ENCODE peak calls at places on chromosomes 11 and 22, in six cellular contexts. G, R, I, M, J and Y are unnamed samples.

GRCh38 chr11:69232821-69233760 is 60.9 kb upstream of the MYEOV start:
- DNase-seq in G (no peak), R (no peak), I (no peak), M (no peak), J (no peak), Y (no peak)

GRCh38 chr11:124812876-124813275 is 12.7 kb upstream of the MSANTD2 start:
- DNase-seq in G (no peak), R (no peak), I (no peak), M (no peak), J (no peak), Y (no peak)

GRCh38 chr11:36449566-36450390 is 60.3 kb downstream of the TRAF6 start:
- DNase-seq in G (no peak), R (no peak), I (no peak), M (no peak), J (peak), Y (no peak)

GRCh38 chr11:124896071-124896750 is 1.5 kb downstream of the ROBO4 start:
- DNase-seq in G (no peak), R (no peak), I (no peak), M (peak), J (no peak), Y (no peak)

GRCh38 chr11:122215244-122215992 is 99.4 kb upstream of the BLID start:
- DNase-seq in G (peak), R (peak), I (peak), M (peak), J (peak), Y (peak)

GRCh38 chr11:117717485-117718314 is 79.3 kb downstream of the DSCAML1 start:
- DNase-seq in G (no peak), R (no peak), I (no peak), M (peak), J (no peak), Y (no peak)

GRCh38 chr11:131408011-131408640 is 37.7 kb downstream of the NTM start:
- DNase-seq in G (peak), R (peak), I (no peak), M (peak), J (peak), Y (peak)

GRCh38 chr11:9607511-9607899 is 34.0 kb downstream of the WEE1 start:
- DNase-seq in G (no peak), R (no peak), I (no peak), M (no peak), J (no peak), Y (no peak)

GRCh38 chr11:61484541-61484940 is 24.0 kb upstream of the LRRC10B start:
- DNase-seq in G (no peak), R (no peak), I (no peak), M (no peak), J (no peak), Y (no peak)

GRCh38 chr22:30044369-30044768 is 35.9 kb upstream of the HORMAD2 start:
- DNase-seq in G (peak), R (no peak), I (no peak), M (peak), J (peak), Y (peak)

GRCh38 chr11:65863889-65864757 is 3.9 kb downstream of the MUS81 start:
- DNase-seq in G (no peak), R (no peak), I (peak), M (no peak), J (no peak), Y (no peak)

GRCh38 chr11:70026012-70026411 is 52.1 kb upstream of the ANO1 start:
- DNase-seq in G (no peak), R (no peak), I (no peak), M (no peak), J (no peak), Y (no peak)

GRCh38 chr11:11998091-11998781 is 10.2 kb downstream of the DKK3 start:
- DNase-seq in G (peak), R (no peak), I (no peak), M (no peak), J (peak), Y (peak)